ENCODE peak calls at places on chromosomes 13 and 19, in seven cellular contexts. W is GM04503, D is SHP77 treated with DMSO at 0.1 percent for 48 hours, K is tibial artery, R is uterus, U is kidney, O is kidney glomerular epithelial cell. N is an unnamed sample.

GRCh38 chr13:84137292-84137691 is 255.0 kb upstream of the SLITRK1 start:
- DNase-seq in W (no peak), D (no peak), K (no peak), R (no peak), U (no peak), O (no peak), N (no peak)

GRCh38 chr19:41792513-41793413 is 3.6 kb upstream of the CEACAM3 start:
- DNase-seq in W (peak; percentile 37), D (no peak), K (no peak), R (no peak), U (no peak), O (peak; percentile 29), N (peak; percentile 10)

GRCh38 chr13:51542358-51542972 is 41.8 kb upstream of the WDFY2 start:
- DNase-seq in W (no peak), D (no peak), K (no peak), R (peak; percentile 51), U (no peak), O (no peak), N (no peak)

GRCh38 chr19:7703332-7703731 is 1.4 kb upstream of the FCER2 start:
- DNase-seq in W (no peak), D (no peak), K (no peak), R (no peak), U (no peak), O (no peak), N (no peak)

GRCh38 chr19:40687525-40688016 is 2.9 kb downstream of the NUMBL start:
- DNase-seq in W (no peak), D (no peak), K (peak; percentile 92), R (peak; percentile 85), U (peak; percentile 88), O (no peak), N (no peak)

GRCh38 chr13:73849292-73849691 is 284.9 kb downstream of the KLF12 start:
- DNase-seq in W (no peak), D (no peak), K (no peak), R (no peak), U (no peak), O (no peak), N (no peak)

GRCh38 chr13:25687622-25688225 is 315.9 kb downstream of the ATP8A2 start:
- DNase-seq in W (no peak), D (no peak), K (no peak), R (peak; percentile 15), U (no peak), O (no peak), N (no peak)

GRCh38 chr19:49932041-49932451 is 2.7 kb upstream of the NUP62 start:
- DNase-seq in W (no peak), D (no peak), K (no peak), R (no peak), U (no peak), O (peak; percentile 65), N (no peak)

GRCh38 chr13:78660130-78660857 is 1.3 kb upstream of the OBI1 start:
- DNase-seq in W (no peak), D (no peak), K (no peak), R (no peak), U (peak; percentile 53), O (no peak), N (no peak)

GRCh38 chr19:12513531-12514061 is 29.0 kb upstream of the ZNF709 start:
- DNase-seq in W (no peak), D (no peak), K (no peak), R (peak; percentile 18), U (peak; percentile 77), O (no peak), N (no peak)

GRCh38 chr19:9939301-9939913 is 3.1 kb upstream of the OLFM2 start:
- DNase-seq in W (no peak), D (no peak), K (no peak), R (no peak), U (no peak), O (no peak), N (no peak)

GRCh38 chr13:75908137-75908536 is 272.0 kb downstream of the LMO7 start:
- DNase-seq in W (no peak), D (no peak), K (no peak), R (no peak), U (no peak), O (no peak), N (no peak)

GRCh38 chr13:21240586-21240985 is 64.1 kb downstream of the MRPL57 start:
- DNase-seq in W (peak; percentile 61), D (no peak), K (no peak), R (no peak), U (no peak), O (peak; percentile 10), N (no peak)

GRCh38 chr13:90414691-90415596 is 932.5 kb upstream of the MIR17HG start:
- DNase-seq in W (no peak), D (peak; percentile 41), K (no peak), R (no peak), U (no peak), O (peak; percentile 3), N (no peak)

GRCh38 chr19:36488816-36489138 is 584 bp downstream of the ZNF566 start:
- DNase-seq in W (no peak), D (no peak), K (no peak), R (no peak), U (no peak), O (no peak), N (peak; percentile 26)

GRCh38 chr13:110418944-110419343 is 111.9 kb downstream of the COL4A2 start:
- DNase-seq in W (no peak), D (no peak), K (no peak), R (no peak), U (no peak), O (no peak), N (no peak)

GRCh38 chr13:27007166-27007565 is 164.4 kb downstream of the USP12 start:
- DNase-seq in W (no peak), D (peak; percentile 77), K (no peak), R (no peak), U (no peak), O (no peak), N (no peak)

GRCh38 chr13:52845766-52846566 is 2.5 kb downstream of the PCDH8 start:
- DNase-seq in W (no peak), D (no peak), K (no peak), R (no peak), U (peak; percentile 66), O (no peak), N (no peak)

GRCh38 chr13:47679391-47679790 is 321.7 kb downstream of the SUCLA2 start:
- DNase-seq in W (peak; percentile 55), D (no peak), K (no peak), R (no peak), U (no peak), O (peak; percentile 11), N (no peak)

GRCh38 chr19:42271045-42271419 is 2.0 kb downstream of the CIC start:
- DNase-seq in W (no peak), D (no peak), K (no peak), R (no peak), U (no peak), O (no peak), N (no peak)

GRCh38 chr13:113557013-113557412 is 27.5 kb upstream of the TFDP1 start:
- DNase-seq in W (no peak), D (no peak), K (no peak), R (no peak), U (no peak), O (no peak), N (no peak)

GRCh38 chr19:46009530-46010510 is 13.0 kb downstream of the PGLYRP1 start:
- DNase-seq in W (no peak), D (peak; percentile 22), K (no peak), R (peak; percentile 57), U (peak; percentile 80), O (peak; percentile 62), N (no peak)

GRCh38 chr19:41064974-41065569 is 23.2 kb upstream of the CYP2A13 start:
- DNase-seq in W (no peak), D (no peak), K (no peak), R (no peak), U (no peak), O (peak; percentile 3), N (no peak)

GRCh38 chr19:57701625-57702024 is 7.4 kb downstream of the ZNF154 start:
- DNase-seq in W (no peak), D (no peak), K (no peak), R (no peak), U (no peak), O (no peak), N (no peak)

GRCh38 chr13:97119899-97120745 is 102.0 kb upstream of the MBNL2 start:
- DNase-seq in W (no peak), D (no peak), K (no peak), R (no peak), U (no peak), O (no peak), N (no peak)

GRCh38 chr13:47813683-47814082 is 187.4 kb downstream of the SUCLA2 start:
- DNase-seq in W (no peak), D (no peak), K (no peak), R (no peak), U (no peak), O (no peak), N (no peak)

GRCh38 chr19:49808762-49809154 is 4.3 kb downstream of the FUZ start:
- DNase-seq in W (no peak), D (no peak), K (peak; percentile 97), R (peak; percentile 97), U (peak; percentile 97), O (peak; percentile 62), N (no peak)